ENCODE peak calls at places on chromosomes 13 and 19, in eight cellular contexts. J is GM23338, K is PC-3, O is SK-N-SH, R is hepatocyte, P is MM.1S, W is neural progenitor cell, C is HCT116. A is an unnamed sample.

GRCh38 chr19:14507704-14508246 is 10.4 kb downstream of the DNAJB1 start:
- DNase-seq in J (no peak), K (peak; percentile 97), O (no peak), R (peak; percentile 64), P (no peak), W (no peak), C (no peak), A (no peak)

GRCh38 chr19:39093761-39094160 is 9.6 kb downstream of the ACP7 start:
- DNase-seq in J (no peak), K (no peak), O (no peak), R (no peak), P (no peak), W (no peak), C (no peak), A (no peak)

GRCh38 chr13:92143766-92144165 is 745.3 kb downstream of the GPC5 start:
- DNase-seq in J (no peak), K (no peak), O (no peak), R (no peak), P (no peak), W (no peak), C (no peak), A (no peak)

GRCh38 chr13:83515267-83515666 is 367.0 kb downstream of the SLITRK1 start:
- DNase-seq in J (no peak), K (peak; percentile 67), O (no peak), R (no peak), P (no peak), W (no peak), C (no peak), A (no peak)

GRCh38 chr19:1510442-1510806 is 2.4 kb downstream of the ADAMTSL5 start:
- DNase-seq in J (no peak), K (no peak), O (no peak), R (peak; percentile 75), P (no peak), W (peak; percentile 65), C (no peak), A (no peak)

GRCh38 chr13:30307966-30308290 is 577 bp upstream of the KATNAL1 start:
- DNase-seq in J (no peak), K (no peak), O (no peak), R (no peak), P (no peak), W (no peak), C (no peak), A (peak; percentile 34)

GRCh38 chr19:58059681-58060080 is 599 bp downstream of the ZNF135 start:
- DNase-seq in J (peak; percentile 68), K (no peak), O (no peak), R (no peak), P (no peak), W (no peak), C (no peak), A (no peak)

GRCh38 chr19:33260628-33261418 is 35.2 kb upstream of the SLC7A10 start:
- DNase-seq in J (no peak), K (no peak), O (no peak), R (no peak), P (no peak), W (no peak), C (no peak), A (no peak)

GRCh38 chr19:46493236-46494114 is 2.2 kb downstream of the PNMA8B start:
- DNase-seq in J (peak; percentile 77), K (no peak), O (peak; percentile 23), R (no peak), P (no peak), W (peak; percentile 62), C (no peak), A (peak; percentile 65)

GRCh38 chr13:50268500-50268899 is 253.3 kb downstream of the KCNRG start:
- DNase-seq in J (no peak), K (no peak), O (peak; percentile 14), R (no peak), P (no peak), W (no peak), C (no peak), A (no peak)

GRCh38 chr19:8489591-8490394 is 12.6 kb downstream of the PRAM1 start:
- DNase-seq in J (peak; percentile 58), K (no peak), O (no peak), R (no peak), P (no peak), W (no peak), C (no peak), A (no peak)

GRCh38 chr13:97246596-97246995 is 24.5 kb downstream of the MBNL2 start:
- DNase-seq in J (no peak), K (no peak), O (no peak), R (no peak), P (no peak), W (no peak), C (no peak), A (no peak)

GRCh38 chr13:97250560-97250959 is 28.4 kb downstream of the MBNL2 start:
- DNase-seq in J (no peak), K (no peak), O (no peak), R (no peak), P (no peak), W (no peak), C (no peak), A (no peak)

GRCh38 chr13:97249093-97249787 is 27.1 kb downstream of the MBNL2 start:
- DNase-seq in J (no peak), K (no peak), O (no peak), R (no peak), P (no peak), W (no peak), C (no peak), A (no peak)

GRCh38 chr13:97249797-97250495 is 27.8 kb downstream of the MBNL2 start:
- DNase-seq in J (no peak), K (no peak), O (no peak), R (no peak), P (no peak), W (no peak), C (no peak), A (no peak)

DNA sequence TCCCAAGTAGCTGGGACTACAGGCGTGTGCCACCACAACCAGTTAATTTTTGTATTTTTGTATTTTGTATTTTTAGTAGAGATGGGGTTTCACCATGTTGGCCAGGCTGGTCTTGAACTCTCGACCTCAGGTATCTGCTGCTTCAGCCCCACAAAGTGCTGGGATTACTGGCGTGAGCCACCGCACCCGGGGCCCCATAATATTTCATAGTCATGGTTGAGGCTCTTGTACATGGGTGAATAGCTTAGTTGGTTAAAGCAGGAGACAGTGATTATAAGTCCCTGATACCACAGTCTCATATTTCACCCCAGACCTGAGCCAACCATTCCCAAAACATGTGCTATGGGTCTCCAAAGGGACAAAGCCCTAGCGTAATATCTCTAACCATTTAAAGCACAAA is 26.1 kb downstream of the MBNL2 start:
- DNase-seq in J (no peak), K (no peak), O (no peak), R (no peak), P (no peak), W (no peak), C (no peak), A (no peak)
- H3K4me1 ChIP-seq in J (peaks cover 20% of the 10 kb centered on the region), K (peaks cover 4% of the 10 kb centered on the region), O (peaks cover 34% of the 10 kb centered on the region), R (peaks cover 41% of the 10 kb centered on the region), P (no peaks in the 10 kb centered on the region), W (peaks cover 4% of the 10 kb centered on the region), C (peaks cover 43% of the 10 kb centered on the region), A (no peaks in the 10 kb centered on the region)

GRCh38 chr19:42634409-42635232 is 39.9 kb upstream of the CEACAM8 start:
- DNase-seq in J (peak; percentile 83), K (peak; percentile 65), O (peak; percentile 38), R (no peak), P (peak; percentile 49), W (peak; percentile 2), C (peak; percentile 29), A (peak; percentile 45)
- TF ChIP-seq CTCF in J (peak; percentile 87), K (peak; percentile 81), O (peak; percentile 65), R (no peak), P (peak; percentile 85), W (peak; percentile 41), C (peak; percentile 56), A (peak; percentile 92)

DNA sequence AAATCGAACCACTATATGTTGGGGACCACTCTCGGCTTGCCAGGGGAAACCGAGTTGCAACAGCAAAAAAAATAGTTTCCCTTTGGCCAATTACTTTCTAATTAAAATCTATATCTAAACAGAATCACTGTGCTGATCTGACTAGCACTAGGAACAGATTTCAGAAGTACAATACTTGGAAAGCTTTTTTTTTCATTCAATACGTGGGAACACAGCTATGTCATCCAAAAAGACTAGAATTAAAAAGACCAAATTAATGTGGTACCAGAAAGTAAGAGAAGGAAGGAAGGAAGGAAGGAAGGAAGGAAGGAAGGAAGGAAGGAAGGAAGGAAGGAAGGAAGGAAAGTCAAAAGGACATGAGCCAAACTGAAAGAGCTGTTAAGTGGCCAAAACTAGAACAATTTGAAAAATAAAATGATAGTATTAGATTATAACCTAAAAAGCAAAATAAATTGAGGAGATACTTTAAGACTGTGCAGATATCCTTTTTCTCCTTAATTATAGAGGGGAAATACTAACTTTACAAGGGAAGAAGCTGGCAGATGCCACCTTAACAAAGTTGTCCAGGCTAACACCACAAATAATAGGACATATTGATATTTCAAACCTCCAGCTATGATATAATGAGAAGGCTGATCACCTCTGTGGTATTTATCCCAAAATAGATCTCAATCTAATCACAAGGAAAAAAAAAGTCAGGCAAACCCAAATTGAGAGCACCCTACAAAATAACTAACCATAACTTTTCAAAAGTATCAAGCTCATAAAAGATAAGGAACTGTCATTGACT is 63.9 kb downstream of the DIAPH3 start:
- DNase-seq in J (no peak), K (no peak), O (no peak), R (no peak), P (no peak), W (no peak), C (no peak), A (no peak)
- TF ChIP-seq EZH2phosphoT487 in J (no peak), K (no peak), O (no peak), R (no peak), P (no peak), W (no peak), C (no peak), A (no peak)

DNA sequence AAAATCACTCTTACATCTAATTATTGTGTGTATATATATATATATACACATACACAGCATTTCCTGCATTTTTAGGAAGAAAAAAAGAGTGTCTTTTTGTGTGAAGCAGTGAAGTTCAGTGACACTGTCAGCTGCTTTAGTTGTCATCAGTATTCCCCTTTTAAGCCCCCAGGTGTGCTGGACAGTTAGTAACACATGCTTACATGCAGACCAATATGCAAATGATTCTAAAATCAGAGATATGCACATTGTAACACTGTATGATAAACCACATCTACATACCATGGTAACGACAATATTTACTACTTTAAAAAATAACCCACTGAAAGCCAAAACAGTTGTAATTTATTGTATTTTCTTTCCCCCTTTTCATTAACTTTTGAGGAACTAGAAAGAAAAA is 16.9 kb downstream of the LHFPL6 start:
- DNase-seq in J (no peak), K (no peak), O (no peak), R (no peak), P (no peak), W (no peak), C (no peak), A (peak; percentile 91)
- H3K4me1 ChIP-seq in J (no peaks in the 10 kb centered on the region), K (peaks cover 18% of the 10 kb centered on the region), O (no peaks in the 10 kb centered on the region), R (no peaks in the 10 kb centered on the region), P (no peaks in the 10 kb centered on the region), W (no peaks in the 10 kb centered on the region), C (no peaks in the 10 kb centered on the region), A (peaks cover 99% of the 10 kb centered on the region)

DNA sequence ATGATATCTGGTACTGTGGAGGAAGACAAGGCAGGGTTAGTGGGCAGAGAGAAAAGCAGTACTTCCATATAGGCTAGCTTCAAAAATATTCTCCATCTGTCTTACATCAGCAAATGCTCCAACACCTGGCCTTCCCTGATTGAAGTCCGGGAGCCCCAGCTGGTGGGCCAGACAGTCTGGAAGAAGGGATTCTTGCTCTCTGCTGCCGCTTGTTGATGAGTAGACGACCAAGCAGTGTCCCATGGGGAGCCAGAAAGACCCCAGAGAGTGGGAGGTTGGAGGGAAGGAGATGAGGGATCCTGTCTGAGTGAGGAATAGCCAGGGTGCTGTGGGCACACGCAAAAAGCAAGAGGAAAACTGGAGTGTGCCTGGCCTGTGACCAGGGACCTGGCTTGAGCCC is 95.1 kb downstream of the ATP8A2 start:
- DNase-seq in J (no peak), K (no peak), O (no peak), R (no peak), P (no peak), W (no peak), C (no peak), A (no peak)
- TF ChIP-seq CTCF in J (no peak), K (no peak), O (no peak), R (no peak), P (no peak), W (no peak), C (no peak), A (no peak)

A was measured in OCI-LY7.